ENCODE peak calls at places on chromosomes 4 and X, in five cellular contexts. G, O, P, E and N are unnamed samples.

GRCh38 chr4:40046311-40046980 is 10.2 kb upstream of the N4BP2 start:
- DNase-seq in G (no peak), O (no peak), P (no peak), E (peak), N (no peak)

GRCh38 chr4:102438396-102438795 is 62.8 kb upstream of the NFKB1 start:
- DNase-seq in G (no peak), O (no peak), P (peak), E (no peak), N (no peak)

GRCh38 chrX:71622347-71623104 is 4.2 kb upstream of the CXCR3 start:
- DNase-seq in G (no peak), O (peak), P (peak), E (peak), N (peak)

GRCh38 chr4:122541996-122542395 is 78.9 kb downstream of the IL21 start:
- DNase-seq in G (no peak), O (no peak), P (no peak), E (no peak), N (no peak)

GRCh38 chrX:15674514-15674898 is 9.9 kb upstream of the CLTRN start:
- DNase-seq in G (no peak), O (peak), P (peak), E (peak), N (peak)

GRCh38 chrX:70444326-70445196 is at the start of gene DLG3:
- DNase-seq in G (no peak), O (no peak), P (no peak), E (no peak), N (no peak)

GRCh38 chr4:177596035-177596434 is 153.8 kb upstream of the AGA start:
- DNase-seq in G (no peak), O (peak), P (peak), E (no peak), N (no peak)

GRCh38 chr4:67820903-67821302 is 62.9 kb downstream of the TMPRSS11D start:
- DNase-seq in G (no peak), O (no peak), P (no peak), E (no peak), N (no peak)

GRCh38 chrX:123477673-123478072 is 255.2 kb downstream of the THOC2 start:
- DNase-seq in G (no peak), O (no peak), P (no peak), E (no peak), N (no peak)

GRCh38 chr4:79958511-79959264 is 114.3 kb downstream of the ANTXR2 start:
- DNase-seq in G (no peak), O (no peak), P (no peak), E (no peak), N (no peak)

GRCh38 chr4:76744253-76744921 is 153.6 kb downstream of the SOWAHB start:
- DNase-seq in G (no peak), O (no peak), P (no peak), E (no peak), N (no peak)

GRCh38 chrX:110462957-110463356 is 104.3 kb downstream of the RTL9 start:
- DNase-seq in G (no peak), O (no peak), P (no peak), E (no peak), N (no peak)
- TF ChIP-seq CTCF in G (peak), O (no peak), P (peak), E (no peak), N (no peak)

DNA sequence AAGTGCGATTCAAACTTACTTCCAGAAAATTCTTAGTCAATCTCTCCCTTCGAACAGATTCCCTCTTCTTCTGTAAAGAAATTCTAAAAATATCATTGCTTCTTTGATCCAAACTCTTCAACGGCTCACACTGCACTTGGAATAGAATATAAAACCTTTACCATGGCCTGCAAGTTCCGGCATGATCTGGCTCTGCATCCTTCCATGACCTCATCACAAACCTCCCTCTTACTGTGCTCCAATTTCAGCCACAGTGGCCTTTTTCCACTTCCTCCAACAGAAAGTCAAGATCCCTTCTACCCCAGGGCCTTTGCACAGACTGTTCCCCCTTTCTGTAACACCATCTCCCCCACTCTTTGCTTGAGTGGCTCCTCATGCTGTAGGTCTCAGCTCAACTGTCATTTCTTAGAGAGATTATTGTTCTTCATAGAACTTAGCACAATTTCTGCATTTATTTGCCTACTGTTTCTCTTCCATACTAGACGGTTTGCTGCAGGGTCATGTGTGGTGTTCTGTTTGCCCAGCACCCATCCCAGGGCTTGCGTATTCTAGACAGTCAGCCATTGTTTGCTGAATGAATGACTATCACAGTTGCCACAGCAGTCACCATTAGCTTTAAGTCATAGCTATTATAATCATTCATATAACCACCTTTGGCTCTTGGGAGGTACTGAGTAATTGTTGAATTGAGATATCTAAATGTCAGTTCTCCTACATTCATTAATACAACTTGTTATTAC is 1.9 kb upstream of the STOX2 start:
- DNase-seq in G (no peak), O (no peak), P (no peak), E (no peak), N (no peak)
- TF ChIP-seq CTCF in G (no peak), O (no peak), P (no peak), E (no peak), N (no peak)

DNA sequence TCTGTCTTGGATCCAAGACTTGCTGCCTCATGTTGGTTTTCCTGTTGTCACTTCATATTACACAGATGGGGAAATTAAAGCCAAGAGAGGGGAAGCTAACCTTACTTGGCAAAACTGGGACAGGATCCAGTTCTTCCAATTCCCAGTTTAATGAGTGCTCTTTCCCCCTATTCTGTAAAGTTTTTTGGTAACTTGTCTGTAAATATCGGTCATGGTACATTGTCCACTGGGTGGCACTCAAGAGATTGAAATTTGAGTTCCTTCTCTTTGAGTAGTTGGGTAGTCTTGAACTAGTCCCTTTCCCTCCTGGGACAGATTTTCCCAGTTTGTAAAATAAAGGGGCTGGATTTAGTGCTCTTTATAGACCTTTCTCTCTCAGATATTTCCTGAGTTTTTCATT is 12.4 kb upstream of the EOLA2 start:
- DNase-seq in G (no peak), O (no peak), P (no peak), E (no peak), N (peak)
- TF ChIP-seq CTCF in G (peak), O (peak), P (peak), E (no peak), N (no peak)

DNA sequence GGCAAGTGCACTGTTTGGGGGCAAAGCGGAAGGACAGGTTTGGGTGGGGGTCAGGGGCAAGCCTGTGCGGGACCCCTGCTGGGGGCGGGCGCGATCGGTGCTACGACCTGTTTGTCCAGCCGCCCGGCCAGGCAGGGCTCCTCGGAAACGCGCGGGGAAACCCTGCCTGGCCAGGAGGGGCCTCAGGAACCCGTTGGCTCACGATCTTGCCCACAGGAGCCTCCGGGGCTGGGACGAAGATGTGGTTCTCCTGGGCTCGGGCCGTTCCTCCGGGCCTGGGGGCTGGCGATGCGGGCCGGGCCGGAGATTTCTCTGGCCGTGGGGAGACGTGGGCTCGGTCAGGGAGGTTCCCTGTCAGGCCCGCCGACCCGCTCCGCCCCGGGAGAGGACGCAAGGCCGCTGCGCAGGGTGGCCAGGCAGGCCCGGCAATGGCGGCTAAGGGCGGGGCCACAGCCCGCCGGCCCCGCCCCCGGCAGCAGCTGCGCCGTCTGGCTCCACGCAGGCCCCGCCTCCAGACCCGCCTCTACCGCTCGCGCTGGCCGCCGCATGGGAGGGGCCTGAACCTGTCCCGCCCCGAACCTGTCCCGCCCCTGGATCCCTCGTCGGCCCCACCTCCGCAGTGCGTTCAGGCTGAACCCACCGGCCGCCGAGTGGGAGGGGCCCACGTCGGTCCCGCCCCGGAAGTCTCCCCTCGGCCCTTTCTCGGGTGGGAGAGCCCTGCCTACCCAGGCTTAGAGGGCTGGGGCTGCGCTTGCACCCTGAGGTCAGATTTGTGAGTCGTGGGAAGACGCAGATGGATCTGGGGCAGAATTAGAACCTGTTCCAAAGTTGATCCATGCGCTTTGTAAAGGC is at the start of gene FAM3A:
- DNase-seq in G (peak), O (peak), P (peak), E (peak), N (peak)
- TF ChIP-seq CTCF in G (no peak), O (no peak), P (no peak), E (no peak), N (no peak)

DNA sequence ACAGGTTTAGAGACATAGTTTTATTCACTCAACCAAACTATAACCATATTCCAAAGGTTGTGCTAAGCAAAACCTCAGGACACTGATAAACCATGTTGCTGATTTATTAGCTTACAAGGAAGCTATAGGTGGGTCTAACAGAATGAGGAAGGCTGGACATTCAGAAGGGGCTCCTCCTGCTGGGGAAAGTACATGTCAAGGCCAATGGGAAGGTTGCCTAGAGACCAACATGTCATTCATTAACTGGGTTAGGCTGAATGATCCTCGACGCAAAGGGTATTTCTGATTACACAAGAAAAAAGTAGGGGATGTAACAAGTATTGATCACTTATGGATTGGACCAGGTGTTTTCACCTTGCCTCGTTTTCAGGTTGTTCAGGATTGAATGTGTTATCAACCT is 30.3 kb downstream of the SLC10A6 start:
- DNase-seq in G (no peak), O (no peak), P (no peak), E (no peak), N (no peak)
- TF ChIP-seq CTCF in G (peak), O (no peak), P (no peak), E (no peak), N (no peak)

GRCh38 chrX:135477576-135477975 is 42.9 kb upstream of the INTS6L start:
- DNase-seq in G (peak), O (no peak), P (peak), E (peak), N (peak)
- TF ChIP-seq CTCF in G (peak), O (no peak), P (peak), E (no peak), N (peak)

GRCh38 chr4:171101845-171102244 is 711.4 kb upstream of the GALNTL6 start:
- DNase-seq in G (no peak), O (no peak), P (no peak), E (no peak), N (no peak)
- TF ChIP-seq CTCF in G (no peak), O (no peak), P (no peak), E (no peak), N (no peak)

GRCh38 chr4:92163348-92163747 is 140.4 kb upstream of the GRID2 start:
- DNase-seq in G (no peak), O (no peak), P (no peak), E (no peak), N (no peak)
- TF ChIP-seq CTCF in G (no peak), O (no peak), P (peak), E (no peak), N (no peak)